ENCODE peak calls at places on chromosomes 1 and 21, in eight cellular contexts. M is colonic mucosa; H is substantia nigra; F is cardiac muscle cell; X is CD8-positive, alpha-beta T cell; Q is CD4-positive, CD25-positive, alpha-beta regulatory T cell; R is endodermal cell; U is right lobe of liver. A is an unnamed sample.

GRCh38 chr1:5830771-5831599 is 161.2 kb downstream of the NPHP4 start:
- DNase-seq in X (no peak), H (no peak), U (peak; percentile 29), Q (no peak), F (no peak), M (no peak), R (peak; percentile 97), A (no peak)

GRCh38 chr1:77446841-77447555 is 165.2 kb downstream of the AK5 start:
- DNase-seq in U (no peak), X (no peak), H (no peak), F (no peak), Q (no peak), R (no peak), M (no peak), A (no peak)

GRCh38 chr1:165345502-165345901 is 11.0 kb downstream of the LMX1A start:
- DNase-seq in M (no peak), Q (no peak), R (no peak), U (no peak), F (no peak), H (no peak), X (no peak), A (no peak)

GRCh38 chr1:54348700-54349021 is 57.5 kb downstream of the SSBP3 start:
- DNase-seq in U (no peak), R (no peak), M (no peak), Q (no peak), X (no peak), H (no peak), F (no peak), A (no peak)

GRCh38 chr21:38227401-38227800 is 29.4 kb upstream of the KCNJ15 start:
- DNase-seq in F (no peak), X (no peak), M (no peak), R (no peak), H (no peak), U (no peak), Q (no peak), A (no peak)

GRCh38 chr1:91020967-91021685 is 709 bp downstream of the ZNF644 start:
- DNase-seq in U (peak; percentile 80), R (peak; percentile 94), Q (peak; percentile 71), F (peak; percentile 84), M (peak; percentile 76), X (peak; percentile 30), H (peak; percentile 36), A (peak; percentile 95)

GRCh38 chr1:58929667-58930325 is 145.9 kb upstream of the JUN start:
- DNase-seq in H (no peak), R (peak; percentile 29), M (peak; percentile 91), X (no peak), U (no peak), Q (no peak), F (no peak), A (peak; percentile 36)

GRCh38 chr1:242205622-242206489 is 207.0 kb upstream of the MAP1LC3C start:
- DNase-seq in Q (no peak), F (no peak), X (no peak), R (no peak), U (no peak), M (no peak), H (no peak), A (no peak)

GRCh38 chr1:94160811-94161210 is 39.9 kb upstream of the ABCA4 start:
- DNase-seq in X (no peak), R (no peak), F (peak; percentile 78), H (no peak), Q (no peak), U (no peak), M (no peak), A (peak; percentile 92)

GRCh38 chr1:185439727-185440415 is 122.8 kb upstream of the IVNS1ABP start:
- DNase-seq in U (no peak), F (peak; percentile 40), X (no peak), H (no peak), M (no peak), Q (no peak), R (no peak), A (peak; percentile 90)

GRCh38 chr1:222910699-222911098 is 95.9 kb downstream of the DISP1 start:
- DNase-seq in M (no peak), F (peak; percentile 55), Q (no peak), X (no peak), U (no peak), H (no peak), R (no peak), A (peak; percentile 20)

DNA sequence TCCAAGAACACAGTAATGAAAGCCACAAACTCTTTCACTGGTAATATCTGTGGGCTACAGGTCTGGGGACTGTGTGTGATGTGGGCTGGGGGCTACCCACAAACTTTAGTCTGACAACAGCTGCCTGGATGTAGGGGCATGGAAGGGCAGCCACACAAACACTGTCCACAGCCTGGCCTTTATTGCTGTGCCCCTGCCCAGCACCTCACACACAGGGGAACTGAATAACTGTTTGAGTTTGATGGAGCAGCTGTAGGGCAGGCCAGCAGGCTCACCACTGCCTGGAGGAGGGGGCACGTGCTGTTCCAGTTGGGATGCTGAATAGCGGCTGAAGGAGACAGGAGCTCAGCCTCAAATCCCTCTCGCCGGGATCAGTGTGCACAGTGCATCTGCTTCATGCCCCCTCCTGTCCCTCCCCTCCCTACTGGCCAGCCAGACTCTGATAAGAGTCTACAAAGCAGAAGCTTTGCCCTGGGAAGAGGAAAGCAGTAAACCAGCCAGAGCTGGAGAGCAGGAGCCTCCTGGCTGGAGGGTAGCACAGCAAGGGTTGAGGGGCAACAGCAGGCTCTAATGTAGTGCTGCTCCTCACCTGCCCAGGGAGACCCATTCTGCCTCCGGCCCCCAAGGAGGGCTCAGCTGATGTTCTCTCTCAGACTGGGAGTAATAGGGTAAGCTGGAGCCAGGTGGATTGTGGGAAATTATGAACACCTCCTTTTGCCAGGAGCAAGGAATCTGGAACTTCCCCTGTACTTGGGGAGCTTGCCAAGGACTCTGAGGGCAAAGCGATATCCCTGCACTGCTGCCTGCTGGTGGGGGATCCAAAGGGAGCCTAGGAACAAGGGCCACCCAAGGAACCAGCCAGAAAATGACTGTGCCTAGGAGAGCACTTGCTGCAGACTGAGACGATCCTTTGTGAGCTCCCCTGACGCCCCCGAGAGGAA is 70.2 kb upstream of the GOLT1A start:
- DNase-seq in F (peak; percentile 24), M (no peak), R (no peak), H (no peak), X (no peak), U (no peak), Q (no peak), A (no peak)
- H3K27ac ChIP-seq in F (peak overlapping the region; percentile 65), M (no peak overlapping the region), R (peak overlapping the region; percentile 33), H (no peak overlapping the region), X (no peak overlapping the region), U (no peak overlapping the region), Q (no peak overlapping the region), A (no peak overlapping the region)

GRCh38 chr1:116417678-116418077 is 44.6 kb downstream of the ATP1A1 start:
- DNase-seq in M (peak; percentile 15), U (no peak), F (no peak), R (no peak), H (no peak), Q (no peak), X (no peak), A (no peak)
- H3K27ac ChIP-seq in M (no peak overlapping the region), U (no peak overlapping the region), F (peak overlapping the region; percentile 99), R (no peak overlapping the region), H (peak overlapping the region; percentile 82), Q (peak overlapping the region; percentile 73), X (peak overlapping the region; percentile 80), A (no peak overlapping the region)

GRCh38 chr1:17551755-17552234 is 12.3 kb downstream of the ARHGEF10L start:
- DNase-seq in H (no peak), R (peak; percentile 60), M (peak; percentile 45), Q (no peak), F (peak; percentile 25), X (no peak), U (no peak), A (peak; percentile 80)

GRCh38 chr1:17547271-17547670 is 7.8 kb downstream of the ARHGEF10L start:
- DNase-seq in F (no peak), H (no peak), M (no peak), X (no peak), R (peak; percentile 77), U (no peak), Q (no peak), A (no peak)

GRCh38 chr1:17553970-17554369 is 14.5 kb downstream of the ARHGEF10L start:
- DNase-seq in Q (no peak), F (peak; percentile 62), U (no peak), R (peak; percentile 54), X (no peak), M (no peak), H (no peak), A (peak; percentile 91)

GRCh38 chr1:17549384-17549783 is 9.9 kb downstream of the ARHGEF10L start:
- DNase-seq in U (no peak), F (no peak), H (no peak), X (no peak), M (no peak), Q (no peak), R (peak; percentile 45), A (no peak)

GRCh38 chr1:17550684-17551584 is 11.4 kb downstream of the ARHGEF10L start:
- DNase-seq in H (no peak), R (peak; percentile 58), M (peak; percentile 72), U (no peak), Q (no peak), F (no peak), X (no peak), A (no peak)
- H3K27ac ChIP-seq in H (no peak overlapping the region), R (peak overlapping the region; percentile 69), M (peak overlapping the region; percentile 43), U (no peak overlapping the region), Q (no peak overlapping the region), F (no peak overlapping the region), X (no peak overlapping the region), A (no peak overlapping the region)

GRCh38 chr1:38297852-38298251 is 251.3 kb upstream of the POU3F1 start:
- DNase-seq in F (peak; percentile 10), M (no peak), H (no peak), U (no peak), X (no peak), Q (no peak), R (no peak), A (no peak)
- H3K27ac ChIP-seq in F (no peak overlapping the region), M (no peak overlapping the region), H (no peak overlapping the region), U (no peak overlapping the region), X (no peak overlapping the region), Q (no peak overlapping the region), R (no peak overlapping the region), A (no peak overlapping the region)

DNA sequence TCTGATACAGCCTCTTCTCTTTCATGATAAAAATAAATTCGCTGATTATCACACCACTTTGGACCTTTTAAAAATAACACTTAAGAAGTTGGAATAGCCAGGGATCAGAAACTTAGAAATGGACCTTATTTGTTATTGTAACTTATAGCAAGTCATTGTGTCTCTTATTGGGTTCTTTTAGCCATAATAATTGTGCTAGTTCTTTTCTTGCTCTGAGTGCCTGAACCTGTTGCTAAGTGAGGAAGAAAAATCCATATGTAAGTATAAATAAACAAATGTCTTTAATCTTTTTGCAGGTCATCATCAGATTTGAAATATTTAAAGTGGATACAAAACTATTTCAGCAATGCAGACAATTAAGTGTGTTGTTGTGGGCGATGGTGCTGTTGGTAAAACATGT is 25.6 kb downstream of the CDC42 start:
- DNase-seq in H (no peak), U (no peak), Q (no peak), X (no peak), R (no peak), F (no peak), M (no peak), A (no peak)
- H3K27ac ChIP-seq in H (no peak overlapping the region), U (no peak overlapping the region), Q (peak overlapping the region; percentile 42), X (no peak overlapping the region), R (peak overlapping the region; percentile 39), F (peak overlapping the region; percentile 31), M (no peak overlapping the region), A (no peak overlapping the region)

A was measured in mesenchymal stem cell.